ENCODE peak calls at places on chromosomes 11 and 22, in four cellular contexts. T, M, J and I are unnamed samples.

GRCh38 chr22:17970205-17970708 is 54.1 kb downstream of the MICAL3 start:
- DNase-seq in T (peak; percentile 78), M (peak; percentile 85), J (no peak), I (peak; percentile 80)

GRCh38 chr22:46103181-46103580 is 47.1 kb upstream of the PPARA start:
- DNase-seq in T (no peak), M (no peak), J (no peak), I (no peak)

GRCh38 chr11:27239305-27239942 is 123.6 kb downstream of the CCDC34 start:
- DNase-seq in T (no peak), M (peak; percentile 62), J (no peak), I (peak; percentile 5)

GRCh38 chr11:68106165-68106940 is 14.8 kb downstream of the CHKA start:
- DNase-seq in T (peak; percentile 83), M (no peak), J (no peak), I (no peak)

GRCh38 chr11:133947298-133947905 is 9.4 kb downstream of the IGSF9B start:
- DNase-seq in T (peak; percentile 27), M (peak; percentile 23), J (no peak), I (no peak)

GRCh38 chr11:61602775-61603569 is 22.1 kb upstream of the SYT7 start:
- DNase-seq in T (peak; percentile 67), M (peak; percentile 96), J (no peak), I (no peak)

GRCh38 chr11:72584293-72584921 is 89.8 kb downstream of the PDE2A start:
- DNase-seq in T (peak; percentile 61), M (peak; percentile 18), J (no peak), I (no peak)

GRCh38 chr11:103887001-103887680 is 149.3 kb upstream of the DDI1 start:
- DNase-seq in T (no peak), M (no peak), J (no peak), I (no peak)

GRCh38 chr11:110148775-110149744 is 55.9 kb downstream of the ZC3H12C start:
- DNase-seq in T (no peak), M (peak; percentile 92), J (no peak), I (no peak)

DNA sequence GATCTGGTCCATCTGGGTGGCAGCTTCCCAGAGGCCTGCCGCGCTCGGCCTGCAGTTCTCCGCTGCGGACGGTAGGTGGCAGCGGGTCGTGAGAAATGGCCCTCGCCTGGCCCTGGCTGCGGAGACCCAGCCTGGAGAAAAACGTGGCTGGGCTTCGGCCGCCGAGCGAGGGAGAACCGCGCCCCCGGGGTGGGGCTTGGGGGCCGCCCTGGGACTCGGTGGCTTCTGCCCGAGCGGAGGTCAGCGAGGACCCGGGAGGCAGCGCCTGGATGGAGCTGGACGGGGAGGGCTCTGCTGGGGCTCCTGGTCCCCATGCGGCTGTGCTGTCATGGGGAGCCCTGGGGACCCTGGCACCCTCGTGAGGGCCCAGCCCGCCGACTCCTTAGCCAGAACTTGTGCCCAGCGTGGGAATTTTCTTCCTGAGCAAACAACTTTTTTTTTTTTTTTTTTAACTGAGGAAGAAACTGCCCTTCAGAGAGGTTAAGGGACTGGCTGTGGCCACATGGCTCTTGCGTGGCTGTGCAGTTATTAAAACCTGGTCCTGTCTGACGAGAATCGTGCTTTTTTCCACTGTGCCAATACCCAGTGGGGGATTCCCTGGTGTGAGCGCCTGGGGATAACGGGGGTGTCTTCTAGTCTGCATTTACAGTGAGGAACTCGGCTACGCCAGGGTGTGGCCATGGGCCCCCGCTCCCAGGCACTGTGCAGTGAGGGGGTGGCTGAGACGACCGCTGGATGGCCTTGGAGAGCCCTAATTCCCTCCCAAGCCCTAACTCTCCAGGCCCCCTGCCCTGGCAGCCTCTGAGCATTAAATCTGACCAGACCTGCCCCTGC is 535.6 kb downstream of the INSC start:
- DNase-seq in T (peak; percentile 93), M (peak; percentile 87), J (peak; percentile 85), I (peak; percentile 92)
- TF ChIP-seq POLR2A in T (no peak), M (peak; percentile 56), J (no peak), I (no peak)

DNA sequence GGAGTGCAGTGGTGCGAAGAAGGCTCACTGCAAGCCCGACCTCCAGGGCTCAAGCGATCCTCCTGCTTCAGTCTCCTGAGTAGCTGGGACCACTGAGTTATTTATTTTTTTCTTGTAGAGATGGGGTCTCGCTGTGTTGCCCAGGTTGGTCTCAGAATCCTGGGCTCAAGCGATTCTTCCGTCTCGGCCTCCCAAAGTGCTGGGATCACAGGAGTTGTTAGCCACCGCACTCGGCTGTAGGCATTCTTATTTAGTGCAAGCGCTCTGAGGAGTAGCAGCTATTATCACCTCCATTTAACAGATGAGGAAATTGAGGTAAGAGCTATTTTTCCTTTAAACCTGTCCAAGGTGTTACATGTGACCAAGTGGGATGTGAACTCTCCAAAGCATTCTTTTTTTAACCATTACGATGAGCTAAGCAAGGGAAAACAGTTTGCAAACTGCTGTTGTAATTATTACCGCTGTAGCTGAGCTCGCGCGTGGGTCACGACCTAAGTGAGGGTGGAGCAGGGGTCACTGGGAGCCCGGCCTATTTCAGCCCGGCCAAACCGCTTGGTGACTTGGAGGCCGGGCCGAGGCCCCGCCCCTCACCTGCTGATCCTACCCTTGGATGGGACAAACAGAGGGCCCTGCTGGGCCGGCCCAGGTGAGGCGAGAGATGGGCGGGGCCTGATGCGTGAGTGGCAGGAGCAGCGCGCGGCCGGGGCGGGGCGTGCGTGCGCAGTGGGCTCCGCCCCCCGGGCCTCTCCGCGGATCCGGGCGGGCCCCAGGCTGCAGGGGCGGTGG is 449 bp upstream of the KREMEN1 start:
- DNase-seq in T (peak; percentile 75), M (peak; percentile 42), J (peak; percentile 91), I (peak; percentile 96)
- TF ChIP-seq POLR2A in T (no peak), M (no peak), J (no peak), I (peak; percentile 60)

GRCh38 chr11:69164824-69165223 is 9.1 kb downstream of the SMIM38 start:
- DNase-seq in T (no peak), M (no peak), J (no peak), I (no peak)
- TF ChIP-seq POLR2A in T (no peak), M (no peak), J (no peak), I (no peak)

DNA sequence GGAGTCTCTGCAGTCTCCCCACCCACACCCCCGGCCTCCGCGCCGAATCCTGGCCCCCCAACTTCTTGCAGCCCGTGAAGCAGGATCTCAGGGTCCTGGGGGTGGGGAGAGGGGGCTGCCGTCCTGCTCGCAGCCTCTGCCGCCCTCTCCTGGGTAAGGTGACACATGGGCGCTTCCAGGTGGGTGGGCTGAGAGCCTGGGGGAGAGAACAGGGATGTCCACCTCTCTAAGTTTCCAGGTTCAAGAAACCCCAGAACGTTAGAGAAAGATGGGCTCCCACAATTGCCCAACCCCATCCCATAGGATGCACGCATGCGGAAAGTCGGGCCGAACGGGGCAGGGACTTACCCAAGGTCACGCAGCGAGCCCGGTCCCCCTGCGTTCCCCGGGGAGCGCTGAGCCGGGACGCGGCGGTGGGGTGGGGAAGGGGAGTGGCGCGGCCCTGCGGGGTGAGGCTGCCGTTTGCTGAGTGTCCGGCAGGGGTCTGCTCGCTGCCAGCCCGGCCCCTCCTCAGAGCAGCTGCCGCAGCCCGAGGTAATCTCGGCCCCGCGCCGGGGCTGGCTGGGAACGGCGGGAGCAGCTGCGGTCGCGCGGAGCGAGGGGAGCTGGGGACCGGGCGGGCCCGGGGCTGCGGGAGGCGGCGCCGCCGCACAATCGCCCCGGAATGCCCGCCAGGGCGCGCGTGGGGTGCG is 705 bp upstream of the CAPN1 start:
- DNase-seq in T (peak; percentile 67), M (peak; percentile 60), J (peak; percentile 83), I (peak; percentile 84)
- TF ChIP-seq POLR2A in T (peak; percentile 49), M (no peak), J (no peak), I (no peak)

DNA sequence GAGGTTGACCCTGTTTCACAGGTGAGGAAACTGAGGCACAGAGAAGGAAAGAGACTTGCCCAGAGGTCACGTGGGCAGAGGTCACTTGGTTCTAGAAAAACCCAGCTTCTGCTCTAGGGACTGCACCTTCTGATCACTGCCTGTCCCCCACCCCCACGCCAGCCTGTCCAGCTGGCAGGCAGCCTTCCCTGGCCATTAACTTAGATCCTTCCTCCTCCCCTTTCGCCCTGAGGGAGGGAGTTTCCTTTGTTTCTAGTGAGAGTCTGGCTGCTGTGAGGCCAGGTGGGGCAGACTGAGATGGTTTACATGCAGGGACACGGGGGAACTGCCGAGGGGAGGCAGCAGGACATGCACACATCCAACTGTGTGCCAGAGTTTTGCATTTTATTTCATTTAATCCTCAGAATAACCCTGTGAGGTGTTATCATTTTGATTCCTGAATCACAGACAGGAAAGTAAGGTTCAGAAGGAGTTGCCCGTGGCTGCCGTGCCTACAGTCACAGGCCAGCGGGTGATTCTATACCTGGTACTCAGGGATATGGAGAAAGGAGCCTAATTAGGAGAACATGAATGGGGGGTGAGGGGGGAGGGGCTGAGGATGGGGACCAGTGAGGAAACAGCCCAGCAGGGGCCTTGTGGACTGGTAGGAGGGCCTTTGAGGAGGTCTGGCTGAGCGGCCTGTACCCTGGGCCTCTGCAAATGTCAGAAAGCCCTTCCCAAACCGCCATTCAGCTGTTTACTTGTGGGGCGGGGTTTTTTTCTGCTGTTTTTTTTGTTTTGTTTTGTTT is 3.4 kb downstream of the FAM83F start:
- DNase-seq in T (no peak), M (peak; percentile 36), J (no peak), I (peak; percentile 29)
- TF ChIP-seq POLR2A in T (no peak), M (no peak), J (no peak), I (no peak)

GRCh38 chr11:126112547-126112946 is 49.9 kb upstream of the CDON start:
- DNase-seq in T (no peak), M (no peak), J (no peak), I (no peak)

GRCh38 chr11:126113012-126113411 is 50.3 kb upstream of the CDON start:
- DNase-seq in T (no peak), M (no peak), J (no peak), I (no peak)

GRCh38 chr11:126114486-126115252 is 52.0 kb upstream of the CDON start:
- DNase-seq in T (no peak), M (peak; percentile 21), J (no peak), I (no peak)

GRCh38 chr11:126113963-126114362 is 51.3 kb upstream of the CDON start:
- DNase-seq in T (no peak), M (no peak), J (no peak), I (no peak)

DNA sequence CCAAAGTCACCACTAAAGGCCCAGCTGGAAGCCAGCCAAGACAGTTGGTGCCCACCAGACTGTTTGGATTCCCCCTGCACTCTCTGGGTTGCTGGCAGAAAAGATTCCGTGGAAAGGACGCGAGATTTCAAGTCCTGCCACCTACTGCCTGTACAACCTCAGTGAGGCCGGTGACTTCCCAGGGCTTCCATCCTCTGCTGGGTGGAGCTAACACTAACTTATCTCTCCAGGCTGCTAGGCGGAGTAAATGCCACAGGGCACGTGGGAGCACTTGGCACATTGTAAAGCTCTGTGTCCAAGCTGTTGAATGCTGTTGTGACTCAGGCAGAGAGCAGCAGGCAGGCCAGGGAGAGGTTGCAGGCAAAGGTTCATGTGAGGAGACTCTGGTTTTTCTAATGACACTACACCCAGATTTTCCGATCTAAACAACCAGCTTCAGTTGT is 50.9 kb upstream of the CDON start:
- DNase-seq in T (peak; percentile 98), M (peak; percentile 96), J (no peak), I (peak; percentile 70)
- TF ChIP-seq POLR2A in T (peak; percentile 69), M (peak; percentile 49), J (no peak), I (no peak)

GRCh38 chr11:441418-442274 is at the start of gene ANO9:
- DNase-seq in T (no peak), M (no peak), J (peak; percentile 94), I (no peak)
- TF ChIP-seq POLR2A in T (no peak), M (no peak), J (peak; percentile 30), I (no peak)

GRCh38 chr11:45624095-45624494 is 41.3 kb downstream of the CHST1 start:
- DNase-seq in T (no peak), M (no peak), J (no peak), I (no peak)

GRCh38 chr11:45622283-45622682 is 43.1 kb downstream of the CHST1 start:
- DNase-seq in T (no peak), M (no peak), J (no peak), I (no peak)

GRCh38 chr11:45620243-45620642 is 45.2 kb downstream of the CHST1 start:
- DNase-seq in T (no peak), M (no peak), J (no peak), I (no peak)

GRCh38 chr11:45622861-45623260 is 42.6 kb downstream of the CHST1 start:
- DNase-seq in T (no peak), M (no peak), J (no peak), I (no peak)

GRCh38 chr11:45621541-45621940 is 43.9 kb downstream of the CHST1 start:
- DNase-seq in T (no peak), M (no peak), J (no peak), I (no peak)
- TF ChIP-seq POLR2A in T (no peak), M (no peak), J (no peak), I (no peak)